ENCODE peak calls at places on chromosomes 6 and 20, in ten cellular contexts. E, Y, R, F, Z, X, B, T, L and D are unnamed samples.
A peak's percentile ranks its signal among the peaks of the same experiment; 100 is the strongest.

GRCh38 chr6:15234068-15234758 is 11.7 kb upstream of the JARID2 start:
- DNase-seq in F (no peak), X (no peak), B (no peak), Z (no peak), Y (no peak), T (no peak), R (no peak), E (no peak), L (no peak), D (no peak)

GRCh38 chr6:34246563-34247391 is 2.0 kb downstream of the SMIM29 start:
- DNase-seq in E (no peak), F (no peak), Z (no peak), X (peak; percentile 73), L (no peak), T (peak; percentile 35), R (peak; percentile 39), B (peak; percentile 47), Y (no peak), D (peak; percentile 68)

GRCh38 chr6:49540614-49541013 is 9.9 kb upstream of the C6orf141 start:
- DNase-seq in F (no peak), E (no peak), B (no peak), T (no peak), R (no peak), X (no peak), Z (peak; percentile 14), Y (no peak), L (no peak), D (no peak)

GRCh38 chr6:87700729-87701675 is 1.0 kb downstream of the AKIRIN2 start:
- DNase-seq in T (no peak), Z (peak; percentile 68), B (peak; percentile 81), F (no peak), X (peak; percentile 87), L (peak; percentile 70), E (peak; percentile 56), R (peak; percentile 55), Y (peak; percentile 56), D (peak; percentile 41)

GRCh38 chr6:43712590-43712989 is 25.0 kb upstream of the MRPS18A start:
- DNase-seq in X (peak; percentile 21), F (no peak), B (no peak), R (no peak), E (no peak), Z (no peak), L (no peak), Y (no peak), T (no peak), D (peak; percentile 62)

GRCh38 chr20:43583982-43584432 is 6.7 kb upstream of the IFT52 start:
- DNase-seq in X (peak; percentile 96), E (peak; percentile 66), F (no peak), L (peak; percentile 89), R (peak; percentile 73), B (peak; percentile 54), Z (peak; percentile 95), Y (peak; percentile 75), T (no peak), D (no peak)

GRCh38 chr6:121403981-121404380 is 31.5 kb upstream of the GJA1 start:
- DNase-seq in B (no peak), E (no peak), L (no peak), T (no peak), Y (no peak), F (no peak), R (no peak), Z (no peak), X (no peak), D (no peak)

GRCh38 chr20:5270608-5271007 is 46.1 kb downstream of the PROKR2 start:
- DNase-seq in X (no peak), T (no peak), L (no peak), R (no peak), Y (no peak), E (no peak), F (no peak), B (no peak), Z (no peak), D (no peak)

GRCh38 chr20:50788045-50788867 is 6.6 kb upstream of the BCAS4 start:
- DNase-seq in F (no peak), L (peak; percentile 52), Z (peak; percentile 42), T (no peak), R (peak; percentile 31), Y (peak; percentile 70), B (no peak), E (peak; percentile 65), X (peak; percentile 39), D (no peak)

GRCh38 chr6:43052842-43053544 is 658 bp downstream of the CUL7 start:
- DNase-seq in Y (peak; percentile 61), R (peak; percentile 56), T (peak; percentile 15), F (no peak), E (no peak), L (peak; percentile 31), Z (peak; percentile 12), X (peak; percentile 86), B (peak; percentile 34), D (no peak)

GRCh38 chr20:36549942-36550796 is 8.8 kb downstream of the MYL9 start:
- DNase-seq in Y (no peak), B (no peak), L (no peak), R (no peak), F (no peak), Z (no peak), T (no peak), E (peak; percentile 37), X (peak; percentile 77), D (peak; percentile 24)

GRCh38 chr6:17878734-17879133 is 108.7 kb downstream of the KIF13A start:
- DNase-seq in E (no peak), X (no peak), Z (no peak), F (no peak), L (no peak), R (no peak), T (no peak), Y (no peak), B (no peak), D (no peak)

GRCh38 chr6:17883665-17884500 is 103.6 kb downstream of the KIF13A start:
- DNase-seq in X (no peak), T (no peak), Z (no peak), Y (no peak), F (no peak), B (no peak), R (no peak), L (no peak), E (no peak), D (no peak)

GRCh38 chr6:17879224-17879623 is 108.2 kb downstream of the KIF13A start:
- DNase-seq in R (no peak), F (no peak), B (no peak), L (no peak), E (no peak), Z (peak; percentile 53), X (no peak), Y (no peak), T (no peak), D (no peak)

GRCh38 chr6:17884501-17885039 is 102.9 kb downstream of the KIF13A start:
- DNase-seq in F (no peak), E (no peak), Z (peak; percentile 47), Y (no peak), R (no peak), T (no peak), B (no peak), L (no peak), X (no peak), D (no peak)

GRCh38 chr6:17881085-17881883 is 106.2 kb downstream of the KIF13A start:
- DNase-seq in X (no peak), E (no peak), Z (no peak), R (peak; percentile 85), T (no peak), B (no peak), F (no peak), L (no peak), Y (no peak), D (peak; percentile 21)
- H3K4me1 ChIP-seq in X (no peaks in the 10 kb centered on the region), E (peaks cover 2% of the 10 kb centered on the region), Z (peaks cover 35% of the 10 kb centered on the region), R (peaks cover 49% of the 10 kb centered on the region), T (no peaks in the 10 kb centered on the region), B (peaks cover 7% of the 10 kb centered on the region), F (no peaks in the 10 kb centered on the region), L (peaks cover 10% of the 10 kb centered on the region), Y (no peaks in the 10 kb centered on the region), D (peaks cover 59% of the 10 kb centered on the region)

DNA sequence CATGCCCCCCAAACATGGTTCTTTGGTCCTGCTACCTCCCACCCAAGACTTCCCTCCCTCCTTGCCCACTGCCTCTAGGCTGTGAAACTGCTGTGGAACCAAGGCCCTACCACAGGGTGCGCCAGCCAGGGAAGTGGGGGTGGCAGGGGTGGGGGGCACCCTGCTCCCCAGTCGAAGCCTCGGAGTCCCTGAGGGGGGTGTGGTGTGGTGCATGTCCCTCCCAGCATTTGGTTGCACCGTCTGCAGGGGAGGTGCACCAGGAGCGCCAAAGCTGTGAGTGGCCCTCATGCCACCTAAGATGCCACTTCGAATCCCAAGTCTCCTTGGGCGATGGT is 1.8 kb downstream of the RGS19 start:
- DNase-seq in Z (no peak), Y (no peak), X (no peak), T (no peak), E (no peak), R (no peak), F (no peak), L (no peak), B (no peak), D (no peak)
- H3K4me3 ChIP-seq in Z (no peak overlapping the region), Y (no peak overlapping the region), X (no peak overlapping the region), T (peak overlapping the region; percentile 81), E (no peak overlapping the region), R (peak overlapping the region; percentile 82), F (peak overlapping the region; percentile 85), L (no peak overlapping the region), B (no peak overlapping the region), D (peak overlapping the region; percentile 76)

DNA sequence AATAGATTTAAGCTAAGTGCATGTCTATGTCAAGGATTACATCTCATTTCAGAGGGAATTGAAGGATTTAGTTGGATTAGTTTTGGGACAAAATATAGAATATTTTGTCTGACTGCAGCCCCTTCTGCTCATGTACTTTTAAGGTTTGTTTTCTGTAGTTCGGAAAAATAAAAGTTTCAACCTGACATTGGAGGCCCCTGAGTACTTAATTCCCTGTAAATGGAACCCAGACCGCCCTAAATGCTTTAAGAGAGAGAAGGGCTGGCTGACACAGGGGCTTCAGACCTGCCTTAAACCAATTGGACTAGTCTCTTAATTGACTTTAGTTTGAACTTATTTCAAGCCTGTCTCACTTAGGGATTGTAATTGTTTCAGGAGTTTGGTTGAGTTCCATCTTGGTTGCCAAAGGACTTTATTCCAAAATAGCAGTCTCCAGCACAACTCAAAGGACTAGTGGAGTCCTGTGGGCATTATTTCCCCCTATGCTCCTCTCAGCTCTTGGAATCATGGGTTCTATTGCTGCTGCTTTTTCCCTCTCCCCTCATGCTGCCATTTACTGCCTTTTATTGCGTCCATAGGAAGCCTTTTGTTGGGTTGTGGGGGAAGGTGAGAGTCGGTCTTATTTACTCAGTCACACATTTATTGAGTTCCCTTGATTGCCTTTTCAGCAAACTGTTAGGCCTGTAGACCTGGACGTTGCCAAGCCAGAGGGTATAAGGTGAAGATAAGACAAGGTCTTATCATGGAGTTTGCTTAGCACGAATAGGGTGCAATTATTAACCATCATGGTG is 14.5 kb downstream of the BRD2 start:
- DNase-seq in L (no peak), T (no peak), Y (no peak), R (no peak), X (no peak), Z (no peak), B (no peak), F (no peak), E (no peak), D (no peak)
- H3K4me1 ChIP-seq in L (no peaks in the 10 kb centered on the region), T (peaks cover 18% of the 10 kb centered on the region), Y (no peaks in the 10 kb centered on the region), R (peaks cover 20% of the 10 kb centered on the region), X (no peaks in the 10 kb centered on the region), Z (peaks cover 2% of the 10 kb centered on the region), B (no peaks in the 10 kb centered on the region), F (peaks cover 5% of the 10 kb centered on the region), E (peaks cover 1% of the 10 kb centered on the region), D (peaks cover 19% of the 10 kb centered on the region)

DNA sequence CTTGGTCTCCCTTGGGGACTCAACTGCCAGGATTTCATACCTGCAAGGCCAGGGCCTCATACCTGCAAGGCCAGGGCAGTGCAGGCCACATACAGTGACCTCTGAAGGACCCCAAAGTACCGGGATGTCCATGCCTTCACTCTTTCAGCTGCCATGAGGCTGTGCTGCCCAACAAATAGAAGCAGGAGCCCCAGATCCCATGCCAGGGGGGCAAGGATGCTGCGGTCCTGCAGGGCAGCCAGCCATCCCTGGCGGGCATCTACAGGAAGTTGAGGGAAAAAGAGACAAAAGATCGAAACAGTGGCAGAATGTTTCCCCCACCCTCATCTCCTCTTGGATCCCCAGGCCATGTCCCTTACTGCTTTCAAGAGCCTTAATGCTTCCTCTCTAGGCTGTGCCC is 799 bp downstream of the NRM start:
- DNase-seq in E (peak; percentile 45), X (peak; percentile 73), R (peak; percentile 37), T (no peak), Z (no peak), L (no peak), F (no peak), B (no peak), Y (no peak), D (no peak)
- H3K4me3 ChIP-seq in E (peak overlapping the region; percentile 73), X (peak overlapping the region; percentile 59), R (peak overlapping the region; percentile 64), T (peak overlapping the region; percentile 37), Z (peak overlapping the region; percentile 77), L (no peak overlapping the region), F (no peak overlapping the region), B (peak overlapping the region; percentile 62), Y (peak overlapping the region; percentile 72), D (peak overlapping the region; percentile 69)